ENCODE peak calls at places on chromosome 9, in seven cellular contexts. One of them, this sample, is unnamed.

GRCh38 chr9:112333639-112334318 is 360 bp upstream of the PTBP3 start:
- DNase-seq in psoas muscle: peak
- DNase-seq in AG09319: peak
- DNase-seq in H9: peak
- DNase-seq in fibroblast of the aortic adventitia: peak
- DNase-seq in AG10803: peak
- DNase-seq in brain microvascular endothelial cell: peak
- DNase-seq in this sample: peak

GRCh38 chr9:131308452-131308851 is 18.9 kb downstream of the PLPP7 start:
- DNase-seq in psoas muscle: no peak
- DNase-seq in AG09319: no peak
- DNase-seq in H9: no peak
- DNase-seq in fibroblast of the aortic adventitia: no peak
- DNase-seq in AG10803: no peak
- DNase-seq in brain microvascular endothelial cell: no peak
- DNase-seq in this sample: no peak

GRCh38 chr9:36092509-36093215 is 43.9 kb upstream of the GLIPR2 start:
- DNase-seq in psoas muscle: no peak
- DNase-seq in AG09319: no peak
- DNase-seq in H9: no peak
- DNase-seq in fibroblast of the aortic adventitia: no peak
- DNase-seq in AG10803: no peak
- DNase-seq in brain microvascular endothelial cell: peak
- DNase-seq in this sample: no peak

GRCh38 chr9:93194584-93194983 is 10.6 kb downstream of the WNK2 start:
- DNase-seq in psoas muscle: no peak
- DNase-seq in AG09319: no peak
- DNase-seq in H9: no peak
- DNase-seq in fibroblast of the aortic adventitia: no peak
- DNase-seq in AG10803: no peak
- DNase-seq in brain microvascular endothelial cell: no peak
- DNase-seq in this sample: no peak

GRCh38 chr9:4349841-4350418 is 50.1 kb upstream of the GLIS3 start:
- DNase-seq in psoas muscle: no peak
- DNase-seq in AG09319: no peak
- DNase-seq in H9: peak
- DNase-seq in fibroblast of the aortic adventitia: no peak
- DNase-seq in AG10803: no peak
- DNase-seq in brain microvascular endothelial cell: no peak
- DNase-seq in this sample: no peak

GRCh38 chr9:119841005-119841404 is 471.8 kb upstream of the BRINP1 start:
- DNase-seq in psoas muscle: no peak
- DNase-seq in AG09319: no peak
- DNase-seq in H9: no peak
- DNase-seq in fibroblast of the aortic adventitia: no peak
- DNase-seq in AG10803: no peak
- DNase-seq in brain microvascular endothelial cell: no peak
- DNase-seq in this sample: no peak

GRCh38 chr9:107487521-107488399 is 1.8 kb downstream of the KLF4 start:
- DNase-seq in psoas muscle: peak
- DNase-seq in AG09319: no peak
- DNase-seq in H9: peak
- DNase-seq in fibroblast of the aortic adventitia: peak
- DNase-seq in AG10803: peak
- DNase-seq in brain microvascular endothelial cell: no peak
- DNase-seq in this sample: peak

GRCh38 chr9:137301086-137301947 is 754 bp downstream of the NRARP start:
- DNase-seq in psoas muscle: peak
- DNase-seq in AG09319: no peak
- DNase-seq in H9: peak
- DNase-seq in fibroblast of the aortic adventitia: peak
- DNase-seq in AG10803: no peak
- DNase-seq in brain microvascular endothelial cell: no peak
- DNase-seq in this sample: no peak

GRCh38 chr9:129626079-129626943 is at the start of gene NTMT1:
- DNase-seq in psoas muscle: peak
- DNase-seq in AG09319: no peak
- DNase-seq in H9: peak
- DNase-seq in fibroblast of the aortic adventitia: peak
- DNase-seq in AG10803: peak
- DNase-seq in brain microvascular endothelial cell: peak
- DNase-seq in this sample: peak

GRCh38 chr9:94014066-94014654 is 59.0 kb upstream of the BARX1 start:
- DNase-seq in psoas muscle: no peak
- DNase-seq in AG09319: no peak
- DNase-seq in H9: no peak
- DNase-seq in fibroblast of the aortic adventitia: peak
- DNase-seq in AG10803: peak
- DNase-seq in brain microvascular endothelial cell: peak
- DNase-seq in this sample: no peak

GRCh38 chr9:77588319-77588937 is 59.7 kb downstream of the GNA14 start:
- DNase-seq in psoas muscle: no peak
- DNase-seq in AG09319: peak
- DNase-seq in H9: no peak
- DNase-seq in fibroblast of the aortic adventitia: peak
- DNase-seq in AG10803: peak
- DNase-seq in brain microvascular endothelial cell: peak
- DNase-seq in this sample: no peak

GRCh38 chr9:110320651-110321050 is 17.0 kb downstream of the TXNDC8 start:
- DNase-seq in psoas muscle: no peak
- DNase-seq in AG09319: no peak
- DNase-seq in H9: no peak
- DNase-seq in fibroblast of the aortic adventitia: peak
- DNase-seq in AG10803: peak
- DNase-seq in brain microvascular endothelial cell: no peak
- DNase-seq in this sample: no peak

GRCh38 chr9:36136894-36137391 is 410 bp downstream of the GLIPR2 start:
- DNase-seq in psoas muscle: no peak
- DNase-seq in AG09319: no peak
- DNase-seq in H9: no peak
- DNase-seq in fibroblast of the aortic adventitia: no peak
- DNase-seq in AG10803: no peak
- DNase-seq in brain microvascular endothelial cell: no peak
- DNase-seq in this sample: no peak

GRCh38 chr9:96031366-96031824 is 155.9 kb downstream of the ERCC6L2 start:
- DNase-seq in psoas muscle: no peak
- DNase-seq in AG09319: peak
- DNase-seq in H9: no peak
- DNase-seq in fibroblast of the aortic adventitia: peak
- DNase-seq in AG10803: no peak
- DNase-seq in brain microvascular endothelial cell: no peak
- DNase-seq in this sample: peak

GRCh38 chr9:89177021-89177400 is 1.6 kb downstream of the SHC3 start:
- DNase-seq in psoas muscle: no peak
- DNase-seq in AG09319: no peak
- DNase-seq in H9: no peak
- DNase-seq in fibroblast of the aortic adventitia: peak
- DNase-seq in AG10803: peak
- DNase-seq in brain microvascular endothelial cell: peak
- DNase-seq in this sample: no peak

GRCh38 chr9:571745-572144 is 269.8 kb upstream of the DMRT1 start:
- DNase-seq in psoas muscle: no peak
- DNase-seq in AG09319: no peak
- DNase-seq in H9: no peak
- DNase-seq in fibroblast of the aortic adventitia: no peak
- DNase-seq in AG10803: no peak
- DNase-seq in brain microvascular endothelial cell: no peak
- DNase-seq in this sample: no peak

GRCh38 chr9:131960311-131960710 is 119.4 kb downstream of the MED27 start:
- DNase-seq in psoas muscle: no peak
- DNase-seq in AG09319: no peak
- DNase-seq in H9: no peak
- DNase-seq in fibroblast of the aortic adventitia: no peak
- DNase-seq in AG10803: no peak
- DNase-seq in brain microvascular endothelial cell: no peak
- DNase-seq in this sample: no peak

DNA sequence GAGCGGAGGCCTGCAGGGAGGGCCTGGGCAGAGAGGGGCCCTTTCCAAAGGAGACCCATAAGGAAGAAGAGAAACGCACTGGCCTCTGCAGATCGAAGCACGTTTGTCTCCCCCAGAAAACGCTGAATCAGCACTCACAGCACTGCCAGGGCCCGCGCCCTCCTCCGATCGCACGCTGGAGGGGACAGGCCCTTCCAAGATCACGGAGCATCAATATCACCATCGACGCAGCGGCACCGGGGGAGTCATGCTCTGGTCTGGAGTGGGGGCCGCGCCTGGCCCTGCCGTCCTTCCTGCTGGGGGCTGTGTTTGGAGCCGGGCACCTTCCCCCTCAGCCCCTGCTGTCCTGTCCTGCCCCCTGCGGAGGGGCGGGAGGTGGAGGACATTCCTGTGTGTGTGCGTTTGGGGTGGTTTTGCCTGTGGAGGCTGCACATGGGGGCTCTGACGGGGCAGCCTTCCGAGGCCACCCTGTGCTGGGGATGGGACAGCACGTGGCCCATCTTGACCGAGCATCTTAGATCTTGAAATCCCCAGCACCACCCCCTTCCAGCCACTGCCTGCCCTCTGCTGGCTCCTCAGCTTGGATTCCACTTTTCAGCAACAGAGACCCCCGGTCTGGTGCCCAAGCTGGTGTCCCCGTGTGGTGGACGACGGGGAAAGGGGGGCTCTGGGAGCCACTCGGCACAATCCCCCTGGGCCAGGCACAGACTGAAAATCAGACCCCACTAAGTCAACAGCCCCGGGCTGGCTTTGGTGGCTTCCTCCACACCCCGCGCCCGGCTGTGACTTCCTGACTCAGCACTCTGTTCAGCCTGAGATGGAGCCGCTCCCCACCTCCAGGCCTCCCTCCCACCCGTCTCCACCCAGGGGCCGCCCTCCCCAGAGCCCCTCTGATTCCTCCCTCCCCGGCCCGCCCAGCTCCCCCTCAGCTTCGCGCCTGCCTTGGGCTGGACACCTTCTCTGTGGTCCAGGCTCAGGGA is 8.3 kb downstream of the TMEM250 start:
- DNase-seq in psoas muscle: no peak
- DNase-seq in AG09319: no peak
- DNase-seq in H9: peak
- DNase-seq in fibroblast of the aortic adventitia: peak
- DNase-seq in AG10803: peak
- DNase-seq in brain microvascular endothelial cell: no peak
- DNase-seq in this sample: no peak
- TF ChIP-seq CTCF in psoas muscle: no peak
- TF ChIP-seq CTCF in AG09319: peak
- TF ChIP-seq CTCF in H9: peak
- TF ChIP-seq CTCF in fibroblast of the aortic adventitia: peak
- TF ChIP-seq CTCF in AG10803: peak
- TF ChIP-seq CTCF in brain microvascular endothelial cell: peak
- TF ChIP-seq CTCF in this sample: no peak

DNA sequence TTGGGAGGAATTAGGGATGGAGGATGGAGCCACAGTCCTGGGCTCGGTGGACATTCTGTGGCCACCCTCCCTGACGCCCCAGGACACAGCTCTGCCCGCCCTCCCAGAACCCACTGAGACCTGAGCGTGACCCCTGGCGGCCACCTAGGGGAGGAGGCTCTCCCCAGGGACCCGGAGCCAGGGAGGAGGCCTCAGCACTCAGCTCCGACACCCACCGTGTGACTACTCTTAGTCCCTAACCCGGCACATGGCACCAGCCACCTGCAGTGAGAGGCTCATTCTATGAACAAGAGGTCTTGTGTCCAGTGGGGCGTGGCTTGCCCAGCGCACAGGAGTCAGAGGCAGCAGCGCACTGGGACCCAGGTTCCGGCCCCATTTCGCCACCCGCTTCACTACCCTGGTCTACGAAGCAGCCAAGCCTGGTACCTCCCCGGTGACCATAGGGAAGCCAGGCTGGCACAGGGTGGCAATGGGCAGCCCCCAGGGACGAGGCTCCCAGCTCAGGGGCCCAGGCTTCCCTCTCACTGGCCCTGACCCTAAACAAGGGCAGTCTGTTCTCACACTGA is 10.2 kb downstream of the SARDH start:
- DNase-seq in psoas muscle: no peak
- DNase-seq in AG09319: no peak
- DNase-seq in H9: peak
- DNase-seq in fibroblast of the aortic adventitia: no peak
- DNase-seq in AG10803: no peak
- DNase-seq in brain microvascular endothelial cell: no peak
- DNase-seq in this sample: peak
- TF ChIP-seq CTCF in psoas muscle: no peak
- TF ChIP-seq CTCF in AG09319: no peak
- TF ChIP-seq CTCF in H9: no peak
- TF ChIP-seq CTCF in fibroblast of the aortic adventitia: no peak
- TF ChIP-seq CTCF in AG10803: no peak
- TF ChIP-seq CTCF in brain microvascular endothelial cell: no peak
- TF ChIP-seq CTCF in this sample: no peak

GRCh38 chr9:73077625-73078030 is 74.0 kb upstream of the ANXA1 start:
- DNase-seq in psoas muscle: no peak
- DNase-seq in AG09319: no peak
- DNase-seq in H9: no peak
- DNase-seq in fibroblast of the aortic adventitia: no peak
- DNase-seq in AG10803: no peak
- DNase-seq in brain microvascular endothelial cell: no peak
- DNase-seq in this sample: no peak

GRCh38 chr9:73083519-73083918 is 68.1 kb upstream of the ANXA1 start:
- DNase-seq in psoas muscle: no peak
- DNase-seq in AG09319: no peak
- DNase-seq in H9: no peak
- DNase-seq in fibroblast of the aortic adventitia: no peak
- DNase-seq in AG10803: no peak
- DNase-seq in brain microvascular endothelial cell: no peak
- DNase-seq in this sample: no peak

GRCh38 chr9:73081979-73082657 is 69.5 kb upstream of the ANXA1 start:
- DNase-seq in psoas muscle: no peak
- DNase-seq in AG09319: peak
- DNase-seq in H9: no peak
- DNase-seq in fibroblast of the aortic adventitia: peak
- DNase-seq in AG10803: peak
- DNase-seq in brain microvascular endothelial cell: peak
- DNase-seq in this sample: no peak

GRCh38 chr9:73080110-73080683 is 71.5 kb upstream of the ANXA1 start:
- DNase-seq in psoas muscle: no peak
- DNase-seq in AG09319: no peak
- DNase-seq in H9: peak
- DNase-seq in fibroblast of the aortic adventitia: no peak
- DNase-seq in AG10803: no peak
- DNase-seq in brain microvascular endothelial cell: no peak
- DNase-seq in this sample: no peak

GRCh38 chr9:73079326-73079725 is 72.3 kb upstream of the ANXA1 start:
- DNase-seq in psoas muscle: no peak
- DNase-seq in AG09319: no peak
- DNase-seq in H9: no peak
- DNase-seq in fibroblast of the aortic adventitia: no peak
- DNase-seq in AG10803: no peak
- DNase-seq in brain microvascular endothelial cell: no peak
- DNase-seq in this sample: no peak
- TF ChIP-seq CTCF in psoas muscle: no peak
- TF ChIP-seq CTCF in AG09319: no peak
- TF ChIP-seq CTCF in H9: peak
- TF ChIP-seq CTCF in fibroblast of the aortic adventitia: no peak
- TF ChIP-seq CTCF in AG10803: no peak
- TF ChIP-seq CTCF in brain microvascular endothelial cell: no peak
- TF ChIP-seq CTCF in this sample: no peak

DNA sequence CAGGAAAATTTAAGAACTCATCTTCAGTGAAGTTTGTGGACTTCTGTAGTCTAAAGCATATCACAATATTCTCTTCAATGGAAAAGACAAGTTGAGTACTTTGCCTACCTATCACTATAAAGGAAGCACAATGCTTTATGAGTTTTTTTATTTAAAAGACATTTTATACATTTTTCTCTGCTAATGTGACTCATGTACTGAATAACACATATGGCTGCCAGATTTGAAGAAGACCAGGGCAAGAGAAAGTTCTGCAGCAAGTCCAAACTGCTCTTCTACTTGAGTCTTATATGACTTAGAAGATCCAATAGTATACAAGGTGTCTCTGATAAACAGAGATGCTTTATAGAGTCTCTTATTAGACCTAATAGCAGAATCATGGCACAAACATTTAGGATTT is 978.4 kb downstream of the TLE4 start:
- DNase-seq in psoas muscle: no peak
- DNase-seq in AG09319: no peak
- DNase-seq in H9: no peak
- DNase-seq in fibroblast of the aortic adventitia: no peak
- DNase-seq in AG10803: no peak
- DNase-seq in brain microvascular endothelial cell: no peak
- DNase-seq in this sample: no peak
- TF ChIP-seq CTCF in psoas muscle: no peak
- TF ChIP-seq CTCF in AG09319: no peak
- TF ChIP-seq CTCF in H9: no peak
- TF ChIP-seq CTCF in fibroblast of the aortic adventitia: no peak
- TF ChIP-seq CTCF in AG10803: no peak
- TF ChIP-seq CTCF in brain microvascular endothelial cell: no peak
- TF ChIP-seq CTCF in this sample: no peak

This sample was measured in lower leg skin.